ENCODE peak calls at places on chromosomes 2 and 18, in eight cellular contexts. P, B, M, K, I, T, G and L are unnamed samples.

GRCh38 chr2:41872646-41873045 is 175.2 kb upstream of the PKDCC start:
- DNase-seq in G (no peak), I (no peak), T (no peak), K (no peak), B (no peak), P (no peak), M (peak), L (peak)

GRCh38 chr18:62914868-62915267 is 199.5 kb downstream of the PHLPP1 start:
- DNase-seq in K (no peak), I (no peak), M (no peak), P (no peak), T (no peak), G (no peak), B (no peak), L (no peak)

GRCh38 chr18:29321561-29321960 is 1144.6 kb upstream of the CDH2 start:
- DNase-seq in B (no peak), I (no peak), T (no peak), G (no peak), K (no peak), M (no peak), P (no peak), L (no peak)

GRCh38 chr2:240947176-240947575 is 41.0 kb downstream of the CROCC2 start:
- DNase-seq in G (no peak), T (no peak), K (no peak), P (no peak), B (peak), M (no peak), I (peak), L (no peak)

GRCh38 chr2:74527741-74528140 is 1.7 kb upstream of the DQX1 start:
- DNase-seq in P (no peak), G (no peak), I (no peak), K (no peak), T (no peak), B (no peak), M (no peak), L (no peak)

GRCh38 chr2:40401896-40402295 is 50.0 kb downstream of the SLC8A1 start:
- DNase-seq in M (peak), P (no peak), T (no peak), I (no peak), K (no peak), G (no peak), B (no peak), L (no peak)

GRCh38 chr2:179235463-179236108 is 29.0 kb downstream of the SESTD1 start:
- DNase-seq in I (no peak), T (no peak), B (no peak), K (no peak), G (no peak), P (no peak), M (no peak), L (no peak)

GRCh38 chr2:7010376-7010775 is 93.2 kb downstream of the RNF144A start:
- DNase-seq in B (no peak), K (no peak), P (no peak), T (no peak), I (no peak), M (no peak), G (no peak), L (no peak)

GRCh38 chr2:240139666-240140393 is 628 bp downstream of the OTOS start:
- DNase-seq in G (no peak), K (no peak), M (no peak), T (peak), I (peak), B (no peak), P (no peak), L (no peak)

GRCh38 chr2:67936995-67937394 is 125.8 kb downstream of the C1D start:
- DNase-seq in G (no peak), K (no peak), I (no peak), B (no peak), P (no peak), M (peak), T (no peak), L (no peak)

GRCh38 chr18:9665311-9665710 is 42.8 kb upstream of the RAB31 start:
- DNase-seq in K (no peak), I (no peak), P (no peak), M (no peak), T (no peak), B (no peak), G (no peak), L (no peak)

GRCh38 chr2:101265893-101266499 is 13.3 kb downstream of the CNOT11 start:
- DNase-seq in K (no peak), P (no peak), B (no peak), G (no peak), I (peak), T (no peak), M (no peak), L (no peak)

GRCh38 chr2:210028178-210028577 is 25.7 kb downstream of the RPE start:
- DNase-seq in T (no peak), M (no peak), B (no peak), G (no peak), I (no peak), P (no peak), K (no peak), L (no peak)

GRCh38 chr2:213221962-213222361 is 62.3 kb upstream of the SPAG16 start:
- DNase-seq in I (no peak), T (no peak), K (no peak), M (no peak), G (no peak), B (no peak), P (no peak), L (no peak)

GRCh38 chr2:199680482-199680881 is 170.5 kb downstream of the FTCDNL1 start:
- DNase-seq in T (no peak), I (no peak), M (no peak), P (no peak), K (no peak), B (no peak), G (no peak), L (no peak)

GRCh38 chr2:188046437-188046836 is 245.2 kb upstream of the GULP1 start:
- DNase-seq in I (no peak), B (no peak), T (no peak), M (no peak), G (no peak), K (no peak), P (no peak), L (no peak)

GRCh38 chr2:160062283-160063005 is at the start of gene PLA2R1:
- DNase-seq in G (peak), M (no peak), P (no peak), B (no peak), T (peak), I (peak), K (no peak), L (no peak)

GRCh38 chr18:26468931-26469340 is 79.4 kb downstream of the KCTD1 start:
- DNase-seq in P (peak), K (peak), B (no peak), I (no peak), T (no peak), G (peak), M (peak), L (peak)

GRCh38 chr2:197209742-197210408 is 100.7 kb downstream of the ANKRD44 start:
- DNase-seq in G (no peak), B (no peak), I (no peak), P (no peak), K (no peak), M (peak), T (no peak), L (peak)

GRCh38 chr2:42795871-42796301 is 3.5 kb upstream of the HAAO start:
- DNase-seq in K (no peak), B (no peak), I (no peak), M (no peak), G (peak), T (no peak), P (no peak), L (no peak)

GRCh38 chr2:17709897-17710296 is 43.7 kb downstream of the SMC6 start:
- DNase-seq in I (no peak), P (no peak), T (no peak), G (no peak), B (no peak), M (no peak), K (no peak), L (no peak)

GRCh38 chr2:99653433-99653832 is 163.6 kb upstream of the REV1 start:
- DNase-seq in K (no peak), G (no peak), P (no peak), M (no peak), T (no peak), B (no peak), I (no peak), L (no peak)

GRCh38 chr18:78407456-78407823 is 572.2 kb upstream of the SALL3 start:
- DNase-seq in B (no peak), T (no peak), M (no peak), I (peak), P (peak), G (no peak), K (no peak), L (peak)

GRCh38 chr2:120754067-120754960 is 18.6 kb downstream of the GLI2 start:
- DNase-seq in I (no peak), K (no peak), B (no peak), M (no peak), G (no peak), T (no peak), P (no peak), L (no peak)

GRCh38 chr2:6053711-6054393 is 361.7 kb downstream of the SOX11 start:
- DNase-seq in G (no peak), M (no peak), B (no peak), K (no peak), T (no peak), I (no peak), P (peak), L (no peak)

GRCh38 chr2:165793779-165794519 is at the start of gene GALNT3:
- DNase-seq in P (peak), K (no peak), I (peak), T (peak), M (peak), G (peak), B (no peak), L (no peak)

GRCh38 chr2:112692914-112693313 is 27.9 kb upstream of the NT5DC4 start:
- DNase-seq in K (no peak), M (peak), B (no peak), G (no peak), P (no peak), T (no peak), I (no peak), L (no peak)

GRCh38 chr2:213232649-213233437 is 51.4 kb upstream of the SPAG16 start:
- DNase-seq in B (no peak), G (no peak), M (peak), I (no peak), T (no peak), P (no peak), K (peak), L (peak)

GRCh38 chr2:37820471-37820991 is 104.6 kb upstream of the RMDN2 start:
- DNase-seq in G (no peak), T (no peak), I (no peak), B (no peak), K (no peak), P (no peak), M (peak), L (no peak)